ENCODE peak calls at places on chromosome 21, in ten cellular contexts. Z is kidney tubule cell; H is CD4-positive, CD25-positive, alpha-beta regulatory T cell; K is NCI-H524; J is lung microvascular endothelial cell; X is activated naive CD4-positive, alpha-beta T cell; T is glutamatergic neuron; V is HAP-1; R is fibroblast of the aortic adventitia; B is kidney. S is an unnamed sample.

GRCh38 chr21:39064325-39065012 is 118.8 kb downstream of the PSMG1 start:
- DNase-seq in Z (no peak), H (no peak), K (peak; percentile 80), J (no peak), X (no peak), T (no peak), V (no peak), R (no peak), B (no peak), S (no peak)

GRCh38 chr21:26962516-26963305 is 4.2 kb downstream of the ADAMTS5 start:
- DNase-seq in Z (no peak), H (no peak), K (no peak), J (no peak), X (no peak), T (no peak), V (no peak), R (peak; percentile 58), B (no peak), S (peak; percentile 31)

GRCh38 chr21:15732290-15732995 is 2.7 kb downstream of the USP25 start:
- DNase-seq in Z (peak; percentile 80), H (peak; percentile 85), K (no peak), J (peak; percentile 86), X (no peak), T (no peak), V (peak; percentile 45), R (peak; percentile 51), B (no peak), S (no peak)

GRCh38 chr21:27201197-27201596 is 234.3 kb upstream of the ADAMTS5 start:
- DNase-seq in Z (no peak), H (no peak), K (no peak), J (no peak), X (no peak), T (no peak), V (no peak), R (peak; percentile 39), B (no peak), S (no peak)

GRCh38 chr21:38295997-38296764 is 39.4 kb downstream of the KCNJ15 start:
- DNase-seq in Z (peak; percentile 28), H (no peak), K (no peak), J (peak; percentile 71), X (no peak), T (no peak), V (no peak), R (no peak), B (no peak), S (peak; percentile 27)

GRCh38 chr21:45574691-45575090 is 32.5 kb upstream of the SLC19A1 start:
- DNase-seq in Z (no peak), H (no peak), K (no peak), J (no peak), X (no peak), T (no peak), V (no peak), R (no peak), B (peak; percentile 69), S (no peak)

GRCh38 chr21:42174173-42174572 is 44.8 kb upstream of the ABCG1 start:
- DNase-seq in Z (no peak), H (no peak), K (peak; percentile 84), J (no peak), X (no peak), T (peak; percentile 52), V (no peak), R (no peak), B (no peak), S (no peak)

GRCh38 chr21:32378956-32379355 is 13.9 kb downstream of the URB1 start:
- DNase-seq in Z (peak; percentile 15), H (no peak), K (no peak), J (no peak), X (no peak), T (no peak), V (no peak), R (no peak), B (no peak), S (peak; percentile 26)

GRCh38 chr21:46557919-46558392 is 46.9 kb downstream of the S100B start:
- DNase-seq in Z (no peak), H (no peak), K (no peak), J (no peak), X (no peak), T (no peak), V (no peak), R (no peak), B (no peak), S (no peak)

GRCh38 chr21:39373634-39374033 is 24.7 kb upstream of the HMGN1 start:
- DNase-seq in Z (peak; percentile 55), H (peak; percentile 39), K (peak; percentile 48), J (peak; percentile 61), X (no peak), T (no peak), V (no peak), R (peak; percentile 46), B (no peak), S (peak; percentile 21)

GRCh38 chr21:15449556-15449955 is 280.2 kb upstream of the USP25 start:
- DNase-seq in Z (no peak), H (no peak), K (no peak), J (no peak), X (no peak), T (no peak), V (no peak), R (no peak), B (no peak), S (no peak)

GRCh38 chr21:26776320-26777021 is 68.7 kb downstream of the ADAMTS1 start:
- DNase-seq in Z (peak; percentile 50), H (no peak), K (no peak), J (no peak), X (no peak), T (no peak), V (no peak), R (peak; percentile 68), B (no peak), S (peak; percentile 25)

GRCh38 chr21:43758132-43758619 is 17.9 kb downstream of the CSTB start:
- DNase-seq in Z (no peak), H (no peak), K (no peak), J (no peak), X (no peak), T (peak; percentile 50), V (no peak), R (peak; percentile 88), B (no peak), S (no peak)

GRCh38 chr21:34882719-34883131 is 166.4 kb downstream of the RUNX1 start:
- DNase-seq in Z (peak; percentile 39), H (no peak), K (no peak), J (peak; percentile 37), X (no peak), T (no peak), V (no peak), R (no peak), B (no peak), S (no peak)

GRCh38 chr21:28872218-28872617 is 120.5 kb downstream of the LTN1 start:
- DNase-seq in Z (peak; percentile 2), H (no peak), K (no peak), J (no peak), X (no peak), T (no peak), V (no peak), R (no peak), B (no peak), S (no peak)

GRCh38 chr21:46388896-46389295 is 64.9 kb downstream of the PCNT start:
- DNase-seq in Z (no peak), H (no peak), K (no peak), J (no peak), X (no peak), T (no peak), V (no peak), R (no peak), B (no peak), S (no peak)

GRCh38 chr21:38793926-38794713 is 11.6 kb upstream of the ETS2 start:
- DNase-seq in Z (no peak), H (no peak), K (no peak), J (no peak), X (no peak), T (no peak), V (no peak), R (no peak), B (no peak), S (no peak)

GRCh38 chr21:43025636-43026180 is 49.9 kb downstream of the CBS start:
- DNase-seq in Z (peak; percentile 90), H (no peak), K (no peak), J (no peak), X (no peak), T (no peak), V (no peak), R (peak; percentile 74), B (no peak), S (peak; percentile 68)

GRCh38 chr21:43306391-43306790 is 120.5 kb downstream of the SIK1 start:
- DNase-seq in Z (no peak), H (no peak), K (no peak), J (no peak), X (no peak), T (peak; percentile 6), V (no peak), R (no peak), B (no peak), S (no peak)

GRCh38 chr21:18655927-18656326 is 252.3 kb upstream of the TMPRSS15 start:
- DNase-seq in Z (no peak), H (no peak), K (no peak), J (no peak), X (no peak), T (no peak), V (no peak), R (no peak), B (no peak), S (no peak)

GRCh38 chr21:15638856-15639549 is 90.8 kb upstream of the USP25 start:
- DNase-seq in Z (peak; percentile 13), H (no peak), K (no peak), J (no peak), X (no peak), T (no peak), V (no peak), R (peak; percentile 38), B (no peak), S (no peak)

GRCh38 chr21:31203371-31204054 is 140.5 kb downstream of the TIAM1 start:
- DNase-seq in Z (peak; percentile 40), H (no peak), K (no peak), J (no peak), X (no peak), T (no peak), V (no peak), R (peak; percentile 58), B (no peak), S (no peak)

GRCh38 chr21:32826317-32827167 is 55.0 kb upstream of the PAXBP1 start:
- DNase-seq in Z (peak; percentile 57), H (peak; percentile 70), K (peak; percentile 88), J (peak; percentile 80), X (no peak), T (no peak), V (peak; percentile 56), R (peak; percentile 80), B (no peak), S (peak; percentile 73)

GRCh38 chr21:32565856-32566465 is 19.4 kb downstream of the TCP10L start:
- DNase-seq in Z (no peak), H (no peak), K (no peak), J (no peak), X (no peak), T (no peak), V (no peak), R (peak; percentile 15), B (no peak), S (no peak)

GRCh38 chr21:44682580-44683151 is 703 bp upstream of the KRTAP12-1 start:
- DNase-seq in Z (no peak), H (no peak), K (no peak), J (no peak), X (no peak), T (no peak), V (no peak), R (no peak), B (no peak), S (no peak)

GRCh38 chr21:43767980-43768867 is 7.9 kb downstream of the CSTB start:
- DNase-seq in Z (peak; percentile 90), H (no peak), K (no peak), J (peak; percentile 70), X (no peak), T (no peak), V (no peak), R (peak; percentile 86), B (peak; percentile 88), S (peak; percentile 77)

GRCh38 chr21:37656899-37657298 is 259.4 kb downstream of the KCNJ6 start:
- DNase-seq in Z (no peak), H (no peak), K (no peak), J (no peak), X (no peak), T (no peak), V (no peak), R (no peak), B (no peak), S (no peak)

GRCh38 chr21:46442938-46443337 is 15.8 kb upstream of the DIP2A start:
- DNase-seq in Z (no peak), H (no peak), K (no peak), J (no peak), X (no peak), T (no peak), V (no peak), R (no peak), B (no peak), S (no peak)